ENCODE peak calls at places on chromosomes 2 and 18, in seven cellular contexts. L is HCT116, J is adrenal gland, U is IMR-90, E is vagina, C is HepG2, T is esophagus squamous epithelium. O is an unnamed sample.
A peak's percentile ranks its signal among the peaks of the same experiment; 100 is the strongest.

GRCh38 chr18:44392933-44393332 is 287.8 kb upstream of the SETBP1 start:
- DNase-seq in C (no peak), U (no peak), L (no peak), T (no peak), E (no peak), J (no peak), O (no peak)

GRCh38 chr2:173043466-173043865 is 32.2 kb upstream of the MAP3K20 start:
- DNase-seq in J (peak; percentile 32), T (no peak), U (no peak), C (no peak), E (no peak), L (no peak), O (peak; percentile 88)

GRCh38 chr2:239819974-239820555 is 205.1 kb downstream of the NDUFA10 start:
- DNase-seq in J (peak; percentile 75), U (no peak), L (no peak), E (no peak), T (no peak), C (no peak), O (no peak)

GRCh38 chr2:8502316-8502715 is 179.5 kb upstream of the ID2 start:
- DNase-seq in E (no peak), U (no peak), T (no peak), L (no peak), J (no peak), C (no peak), O (no peak)

GRCh38 chr2:187138240-187138639 is 289.3 kb upstream of the ZSWIM2 start:
- DNase-seq in E (no peak), J (no peak), T (no peak), L (peak; percentile 24), U (peak; percentile 21), C (peak; percentile 37), O (no peak)

GRCh38 chr2:190994148-190994547 is 19.8 kb downstream of the STAT1 start:
- DNase-seq in L (no peak), T (no peak), C (no peak), J (no peak), U (no peak), E (no peak), O (no peak)

GRCh38 chr2:128424806-128425205 is 106.1 kb upstream of the HS6ST1 start:
- DNase-seq in E (no peak), T (no peak), L (no peak), U (no peak), C (no peak), J (no peak), O (no peak)

GRCh38 chr18:47594063-47594462 is 336.4 kb downstream of the SMAD2 start:
- DNase-seq in U (no peak), C (no peak), J (no peak), L (no peak), E (no peak), T (no peak), O (no peak)

GRCh38 chr2:118000041-118000440 is 13.8 kb downstream of the CCDC93 start:
- DNase-seq in L (no peak), U (no peak), T (no peak), E (no peak), J (no peak), C (no peak), O (no peak)

GRCh38 chr2:85756822-85757435 is 3.1 kb downstream of the ATOH8 start:
- DNase-seq in J (no peak), E (no peak), T (no peak), L (no peak), U (no peak), C (no peak), O (no peak)

GRCh38 chr18:76973512-76974302 is 151.3 kb downstream of the ZNF236 start:
- DNase-seq in C (no peak), U (no peak), J (no peak), L (no peak), E (peak; percentile 64), T (no peak), O (no peak)

GRCh38 chr2:185291035-185291647 is 447.5 kb upstream of the FSIP2 start:
- DNase-seq in E (no peak), L (peak; percentile 40), U (peak; percentile 10), T (no peak), J (peak; percentile 68), C (peak; percentile 64), O (peak; percentile 58)

GRCh38 chr2:85243101-85244072 is 84.4 kb downstream of the TGOLN2 start:
- DNase-seq in J (peak; percentile 36), C (peak; percentile 50), T (no peak), L (no peak), E (no peak), U (no peak), O (no peak)

GRCh38 chr18:48409591-48410094 is 460 bp upstream of the ZBTB7C start:
- DNase-seq in L (no peak), T (no peak), C (no peak), U (no peak), J (peak; percentile 85), E (no peak), O (no peak)

GRCh38 chr2:21099281-21099907 is 24.4 kb upstream of the TDRD15 start:
- DNase-seq in U (no peak), J (no peak), T (no peak), L (no peak), C (peak; percentile 12), E (no peak), O (no peak)

GRCh38 chr2:209476367-209477191 is 52.7 kb downstream of the MAP2 start:
- DNase-seq in L (no peak), C (no peak), U (peak; percentile 29), J (no peak), E (no peak), T (no peak), O (no peak)

GRCh38 chr2:61928816-61929471 is 23.5 kb downstream of the COMMD1 start:
- DNase-seq in J (no peak), L (no peak), C (peak; percentile 70), T (no peak), E (no peak), U (peak; percentile 66), O (no peak)

GRCh38 chr18:58668897-58669296 is 2.4 kb upstream of the MALT1 start:
- DNase-seq in T (no peak), U (peak; percentile 80), L (peak; percentile 47), C (peak; percentile 79), J (no peak), E (no peak), O (no peak)

GRCh38 chr2:176157499-176158305 is 595 bp downstream of the HOXD3 start:
- DNase-seq in C (no peak), T (no peak), J (no peak), U (no peak), E (no peak), L (no peak), O (no peak)

GRCh38 chr2:18791172-18791797 is 201.9 kb upstream of the NT5C1B start:
- DNase-seq in L (no peak), E (no peak), U (peak; percentile 76), J (no peak), C (no peak), T (no peak), O (no peak)

GRCh38 chr2:41907716-41908328 is 140.0 kb upstream of the PKDCC start:
- DNase-seq in E (no peak), T (no peak), L (no peak), C (no peak), J (no peak), U (peak; percentile 16), O (no peak)

GRCh38 chr2:208062113-208062512 is 36.8 kb upstream of the PLEKHM3 start:
- DNase-seq in T (no peak), J (no peak), E (no peak), L (peak; percentile 26), C (peak; percentile 71), U (peak; percentile 54), O (no peak)

GRCh38 chr2:102618452-102619413 is 620 bp upstream of the SLC9A2 start:
- DNase-seq in T (no peak), J (peak; percentile 44), C (no peak), L (peak; percentile 18), U (no peak), E (no peak), O (no peak)

GRCh38 chr2:224042191-224042696 is 3.2 kb upstream of the SERPINE2 start:
- DNase-seq in E (no peak), U (peak; percentile 38), C (no peak), T (no peak), J (no peak), L (no peak), O (no peak)

GRCh38 chr2:193907561-193907960 is 1712.8 kb upstream of the TMEFF2 start:
- DNase-seq in T (no peak), E (no peak), C (no peak), U (no peak), L (no peak), J (no peak), O (no peak)

GRCh38 chr2:201313362-201313761 is 43.8 kb downstream of the FLACC1 start:
- DNase-seq in C (no peak), E (no peak), L (no peak), J (no peak), T (no peak), U (no peak), O (no peak)

GRCh38 chr2:58633576-58634365 is 392.6 kb upstream of the FANCL start:
- DNase-seq in C (peak; percentile 14), E (no peak), L (peak; percentile 23), U (no peak), J (no peak), T (no peak), O (no peak)

GRCh38 chr2:41194235-41194634 is 742.3 kb upstream of the SLC8A1 start:
- DNase-seq in L (no peak), T (no peak), J (peak; percentile 45), E (no peak), U (peak; percentile 1), C (peak; percentile 12), O (no peak)

GRCh38 chr2:16174693-16175045 is 234.3 kb downstream of the MYCN start:
- DNase-seq in E (no peak), L (no peak), C (no peak), T (no peak), U (no peak), J (no peak), O (no peak)
- H3K4me1 ChIP-seq in E (no peaks in the 10 kb centered on the region), L (no peaks in the 10 kb centered on the region), C (no peaks in the 10 kb centered on the region), T (no peaks in the 10 kb centered on the region), U (no peaks in the 10 kb centered on the region), J (no peaks in the 10 kb centered on the region), O (no peaks in the 10 kb centered on the region)

GRCh38 chr2:36449943-36450392 is 94.4 kb downstream of the CRIM1 start:
- DNase-seq in L (no peak), C (no peak), U (peak; percentile 58), J (no peak), T (no peak), E (no peak), O (no peak)
- TF ChIP-seq POLR2A in L (no peak), C (no peak), U (no peak), J (no peak), T (no peak), E (no peak), O (no peak)

GRCh38 chr2:236823976-236824375 is 254.4 kb downstream of the ACKR3 start:
- DNase-seq in E (peak; percentile 37), L (no peak), U (no peak), C (no peak), T (no peak), J (no peak), O (no peak)
- H3K4me1 ChIP-seq in E (peaks cover 10% of the 10 kb centered on the region), L (no peaks in the 10 kb centered on the region), U (no peaks in the 10 kb centered on the region), C (peaks cover 7% of the 10 kb centered on the region), T (no peaks in the 10 kb centered on the region), J (no peaks in the 10 kb centered on the region), O (no peaks in the 10 kb centered on the region)

DNA sequence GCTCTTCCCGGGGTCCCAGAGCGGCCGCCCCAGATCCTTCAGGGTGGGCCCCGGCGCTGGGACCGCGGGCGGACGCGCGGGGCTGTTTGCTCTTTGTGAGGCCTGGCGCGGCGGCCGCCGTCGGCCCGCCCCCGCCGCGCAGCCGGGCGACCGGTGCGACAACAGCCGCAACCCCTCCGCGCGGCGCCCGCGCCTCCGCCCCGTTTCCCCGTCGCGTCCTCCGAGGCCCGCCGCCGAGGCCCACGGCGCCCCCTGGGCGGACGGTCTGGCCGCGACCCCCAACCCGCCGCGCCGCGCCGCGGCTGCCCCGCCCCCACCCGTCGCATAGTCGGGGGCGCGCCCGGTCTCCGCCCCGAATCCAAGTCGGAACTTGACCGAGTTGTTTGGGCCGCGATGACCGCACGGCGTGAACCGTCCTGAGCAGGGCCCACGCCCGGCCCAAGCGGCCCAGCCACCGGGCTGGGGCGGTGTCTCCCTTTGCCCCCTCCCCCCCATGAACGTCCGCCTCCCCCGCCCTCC is 448 bp downstream of the YPEL5 start:
- DNase-seq in E (no peak), C (no peak), J (no peak), L (no peak), T (no peak), U (no peak), O (no peak)
- TF ChIP-seq POLR2A in E (no peak), C (no peak), J (no peak), L (no peak), T (no peak), U (no peak), O (no peak)

O was measured in breast epithelium.